ENCODE peak calls at places on chromosomes 13 and 19, in seven cellular contexts. T, I, W, G, A, X and P are unnamed samples.

GRCh38 chr13:30026093-30026492 is 175.7 kb upstream of the UBL3 start:
- DNase-seq in T (no peak), I (no peak), W (no peak), G (no peak), A (no peak), X (no peak), P (peak)

GRCh38 chr13:52955505-52955904 is 73.1 kb upstream of the OLFM4 start:
- DNase-seq in T (no peak), I (no peak), W (no peak), G (no peak), A (no peak), X (no peak), P (no peak)

GRCh38 chr13:55244991-55245644 is 1895.6 kb upstream of the PRR20A start:
- DNase-seq in T (no peak), I (no peak), W (peak), G (no peak), A (no peak), X (no peak), P (peak)

GRCh38 chr19:17336872-17337674 is at the start of gene GTPBP3:
- DNase-seq in T (peak), I (peak), W (peak), G (peak), A (peak), X (peak), P (peak)

GRCh38 chr19:13842294-13843103 is 34.4 kb upstream of the NANOS3 start:
- DNase-seq in T (no peak), I (peak), W (peak), G (peak), A (no peak), X (peak), P (peak)

GRCh38 chr13:51764184-51765141 is 39.5 kb downstream of the DHRS12 start:
- DNase-seq in T (no peak), I (no peak), W (peak), G (no peak), A (no peak), X (peak), P (no peak)

GRCh38 chr13:76048675-76049396 is 412.7 kb downstream of the LMO7 start:
- DNase-seq in T (no peak), I (no peak), W (peak), G (no peak), A (no peak), X (no peak), P (no peak)

GRCh38 chr19:45200614-45201013 is 22.0 kb downstream of the BLOC1S3 start:
- DNase-seq in T (no peak), I (no peak), W (no peak), G (no peak), A (no peak), X (peak), P (peak)

GRCh38 chr13:46176756-46177155 is 5.2 kb downstream of the LCP1 start:
- DNase-seq in T (no peak), I (no peak), W (peak), G (no peak), A (no peak), X (no peak), P (no peak)
- TF ChIP-seq CTCF in T (no peak), I (no peak), W (no peak), G (no peak), A (no peak), X (no peak), P (no peak)

GRCh38 chr19:36420961-36421748 is 2.7 kb upstream of the ZFP82 start:
- DNase-seq in T (peak), I (no peak), W (no peak), G (no peak), A (peak), X (peak), P (peak)
- H3K4me3 ChIP-seq in T (peak), I (peak), W (no peak), G (no peak), A (peak), X (peak), P (peak)

GRCh38 chr19:40159744-40160143 is 31.5 kb upstream of the MAP3K10 start:
- DNase-seq in T (no peak), I (no peak), W (no peak), G (no peak), A (no peak), X (no peak), P (no peak)

GRCh38 chr19:40163541-40164129 is 27.6 kb upstream of the MAP3K10 start:
- DNase-seq in T (no peak), I (no peak), W (no peak), G (no peak), A (no peak), X (no peak), P (no peak)

GRCh38 chr19:40162104-40162503 is 29.1 kb upstream of the MAP3K10 start:
- DNase-seq in T (no peak), I (no peak), W (no peak), G (no peak), A (no peak), X (no peak), P (no peak)

GRCh38 chr19:40165362-40165937 is 25.8 kb upstream of the MAP3K10 start:
- DNase-seq in T (peak), I (peak), W (peak), G (no peak), A (no peak), X (peak), P (peak)
- TF ChIP-seq CTCF in T (peak), I (peak), W (peak), G (peak), A (peak), X (peak), P (peak)

DNA sequence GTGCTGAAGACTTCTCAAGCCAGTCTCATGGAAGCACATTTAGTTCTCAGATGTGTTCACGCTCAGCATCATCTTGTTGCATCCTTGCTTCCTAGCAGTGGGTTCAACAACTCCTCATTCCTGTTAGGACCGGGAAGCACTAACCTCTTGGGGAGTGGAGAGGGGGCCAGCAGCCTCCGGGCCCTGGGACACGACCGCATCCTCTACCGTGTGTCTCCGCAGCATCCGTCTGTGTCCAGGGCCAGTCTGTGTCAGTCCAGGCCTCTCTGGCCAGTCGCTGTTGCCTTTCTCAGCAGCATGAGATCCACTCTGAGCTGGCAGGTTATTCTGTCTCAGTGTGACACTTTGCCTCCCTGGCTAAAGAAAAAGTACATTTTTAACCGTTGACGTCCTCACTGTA is 17.0 kb downstream of the PDCD5 start:
- DNase-seq in T (no peak), I (no peak), W (no peak), G (no peak), A (no peak), X (no peak), P (no peak)
- H3K4me3 ChIP-seq in T (no peak), I (no peak), W (no peak), G (no peak), A (no peak), X (no peak), P (no peak)

GRCh38 chr13:113390874-113391497 is 27.1 kb upstream of the GRTP1 start:
- DNase-seq in T (no peak), I (no peak), W (no peak), G (no peak), A (no peak), X (no peak), P (no peak)
- TF ChIP-seq CTCF in T (no peak), I (no peak), W (no peak), G (no peak), A (no peak), X (no peak), P (no peak)

GRCh38 chr13:102260256-102260655 is 141.6 kb downstream of the FGF14 start:
- DNase-seq in T (no peak), I (no peak), W (no peak), G (no peak), A (no peak), X (no peak), P (no peak)
- H3K4me3 ChIP-seq in T (no peak), I (no peak), W (no peak), G (no peak), A (no peak), X (no peak), P (no peak)

DNA sequence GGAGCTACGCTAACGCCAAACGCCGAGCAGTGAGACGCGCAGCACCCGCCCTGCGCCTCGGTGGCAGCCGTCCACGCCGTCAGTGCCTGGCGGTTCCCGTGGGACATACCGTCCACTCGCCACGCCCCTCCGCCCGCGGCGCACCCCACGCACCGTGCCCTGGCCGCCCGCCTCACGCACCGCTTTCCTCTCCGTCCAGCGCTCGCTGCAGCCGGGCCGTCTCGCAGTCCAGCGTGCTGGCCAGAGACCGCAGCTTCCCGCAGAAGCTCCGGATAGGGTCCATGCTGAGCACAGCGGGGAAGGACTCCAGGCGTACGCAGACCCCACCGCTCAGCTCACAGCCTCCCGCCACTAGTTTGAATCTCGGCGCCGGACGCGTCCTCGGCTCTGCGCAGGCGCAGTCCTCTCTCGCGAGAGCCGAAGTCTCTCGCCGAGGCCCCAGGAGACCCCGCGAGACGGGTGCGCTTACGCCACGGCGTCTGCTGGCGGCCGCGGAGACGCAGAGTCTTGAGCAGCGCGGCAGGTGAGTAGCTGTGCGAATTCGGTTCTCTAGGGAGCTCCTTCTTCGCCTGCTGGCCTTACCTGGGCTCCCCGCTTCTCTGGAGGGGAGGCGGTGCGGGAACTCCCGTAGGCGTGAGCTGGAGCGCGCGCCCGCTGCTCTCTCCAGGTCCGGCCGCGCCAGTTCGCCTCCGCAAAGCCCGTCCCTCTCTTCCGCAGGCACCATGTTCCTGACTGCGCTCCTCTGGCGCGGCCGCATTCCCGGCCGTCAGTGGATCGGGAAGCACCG is at the start of the genes MRPL57 and SKA3:
- DNase-seq in T (peak), I (peak), W (peak), G (peak), A (peak), X (peak), P (peak)
- TF ChIP-seq CTCF in T (peak), I (no peak), W (peak), G (no peak), A (no peak), X (no peak), P (peak)

GRCh38 chr19:20244356-20244755 is 77.3 kb downstream of the ZNF486 start:
- DNase-seq in T (no peak), I (no peak), W (no peak), G (no peak), A (no peak), X (no peak), P (no peak)
- H3K4me3 ChIP-seq in T (no peak), I (no peak), W (no peak), G (no peak), A (no peak), X (no peak), P (no peak)